ENCODE peak calls at places on chromosome 12, in nine cellular contexts. I, E, C, M, G, A, K, V and O are unnamed samples.

GRCh38 chr12:4819654-4820053 is 90.1 kb upstream of the KCNA1 start:
- DNase-seq in K (no peak), A (no peak), I (no peak), V (no peak), G (no peak), C (no peak), M (no peak), E (no peak), O (no peak)

GRCh38 chr12:75239987-75240386 is 30.3 kb upstream of the KCNC2 start:
- DNase-seq in C (no peak), E (no peak), K (no peak), G (no peak), I (no peak), A (no peak), M (no peak), V (no peak), O (no peak)

GRCh38 chr12:86254399-86255107 is 1.6 kb downstream of the MGAT4C start:
- DNase-seq in V (no peak), G (no peak), E (no peak), K (no peak), I (no peak), C (no peak), M (no peak), A (no peak), O (no peak)

GRCh38 chr12:5435161-5435560 is 3.3 kb downstream of the NTF3 start:
- DNase-seq in G (no peak), E (no peak), K (no peak), A (no peak), I (no peak), C (no peak), M (no peak), V (no peak), O (no peak)

GRCh38 chr12:79597910-79598309 is 92.9 kb downstream of the PAWR start:
- DNase-seq in V (no peak), I (no peak), M (no peak), C (no peak), K (no peak), A (no peak), G (no peak), E (no peak), O (no peak)

GRCh38 chr12:68792952-68793351 is 15.0 kb upstream of the MDM2 start:
- DNase-seq in C (no peak), G (no peak), I (peak), A (no peak), V (no peak), M (no peak), K (no peak), E (no peak), O (peak)

GRCh38 chr12:25531502-25532052 is 21.5 kb downstream of the LMNTD1 start:
- DNase-seq in M (no peak), K (no peak), G (no peak), V (no peak), A (no peak), C (no peak), E (no peak), I (no peak), O (no peak)

GRCh38 chr12:3152013-3152412 is 74.8 kb downstream of the TSPAN9 start:
- DNase-seq in K (no peak), V (no peak), E (no peak), C (no peak), M (peak), G (no peak), I (no peak), A (no peak), O (no peak)

GRCh38 chr12:52063081-52063985 is 6.4 kb upstream of the ATG101 start:
- DNase-seq in I (no peak), K (no peak), V (no peak), M (no peak), G (no peak), E (no peak), A (no peak), C (peak), O (no peak)

GRCh38 chr12:29732211-29732992 is 51.3 kb downstream of the TMTC1 start:
- DNase-seq in K (no peak), G (no peak), M (no peak), C (no peak), I (no peak), V (no peak), E (no peak), A (no peak), O (peak)

GRCh38 chr12:25992026-25992782 is 33.7 kb downstream of the RASSF8 start:
- DNase-seq in G (no peak), C (no peak), V (no peak), M (no peak), A (no peak), I (no peak), K (no peak), E (no peak), O (no peak)